ENCODE peak calls at places on chromosomes 16 and 17, in four cellular contexts. One of them, this sample, is unnamed.
A peak's percentile ranks its signal among the peaks of the same experiment; 100 is the strongest.

GRCh38 chr17:47884905-47885735 is 10.9 kb upstream of the SP2 start:
- DNase-seq in cardiac muscle cell: no peak
- DNase-seq in kidney epithelial cell: no peak
- DNase-seq in heart left ventricle: no peak
- DNase-seq in this sample: no peak

GRCh38 chr17:66357037-66357436 is 54.6 kb downstream of the PRKCA start:
- DNase-seq in cardiac muscle cell: no peak
- DNase-seq in kidney epithelial cell: no peak
- DNase-seq in heart left ventricle: no peak
- DNase-seq in this sample: no peak

GRCh38 chr17:80475949-80476876 is at the start of gene NPTX1:
- DNase-seq in cardiac muscle cell: peak; percentile 15
- DNase-seq in kidney epithelial cell: no peak
- DNase-seq in heart left ventricle: no peak
- DNase-seq in this sample: no peak

GRCh38 chr17:68987966-68988365 is 32.8 kb upstream of the ABCA8 start:
- DNase-seq in cardiac muscle cell: no peak
- DNase-seq in kidney epithelial cell: no peak
- DNase-seq in heart left ventricle: no peak
- DNase-seq in this sample: no peak

GRCh38 chr16:12896562-12896961 is 4.8 kb upstream of the SHISA9 start:
- DNase-seq in cardiac muscle cell: no peak
- DNase-seq in kidney epithelial cell: no peak
- DNase-seq in heart left ventricle: no peak
- DNase-seq in this sample: peak; percentile 10

GRCh38 chr16:66028505-66029216 is 337.8 kb upstream of the CDH5 start:
- DNase-seq in cardiac muscle cell: peak; percentile 78
- DNase-seq in kidney epithelial cell: no peak
- DNase-seq in heart left ventricle: no peak
- DNase-seq in this sample: peak; percentile 44

GRCh38 chr16:69693916-69694315 is 32.4 kb downstream of the NQO1 start:
- DNase-seq in cardiac muscle cell: peak; percentile 6
- DNase-seq in kidney epithelial cell: no peak
- DNase-seq in heart left ventricle: no peak
- DNase-seq in this sample: no peak

GRCh38 chr16:77273-77806 is 685 bp upstream of the MPG start:
- DNase-seq in cardiac muscle cell: peak; percentile 83
- DNase-seq in kidney epithelial cell: no peak
- DNase-seq in heart left ventricle: peak; percentile 75
- DNase-seq in this sample: peak; percentile 30

GRCh38 chr16:27822529-27823437 is 240.7 kb downstream of the GSG1L start:
- DNase-seq in cardiac muscle cell: no peak
- DNase-seq in kidney epithelial cell: no peak
- DNase-seq in heart left ventricle: no peak
- DNase-seq in this sample: no peak

GRCh38 chr16:74984194-74984669 is 691 bp downstream of the WDR59 start:
- DNase-seq in cardiac muscle cell: peak; percentile 38
- DNase-seq in kidney epithelial cell: no peak
- DNase-seq in heart left ventricle: no peak
- DNase-seq in this sample: peak; percentile 16

GRCh38 chr17:64786337-64786736 is 124.2 kb upstream of the SMURF2 start:
- DNase-seq in cardiac muscle cell: no peak
- DNase-seq in kidney epithelial cell: no peak
- DNase-seq in heart left ventricle: no peak
- DNase-seq in this sample: peak; percentile 55

GRCh38 chr17:302300-302698 is 50.3 kb downstream of the RPH3AL start:
- DNase-seq in cardiac muscle cell: no peak
- DNase-seq in kidney epithelial cell: no peak
- DNase-seq in heart left ventricle: peak; percentile 47
- DNase-seq in this sample: no peak

GRCh38 chr17:82836823-82837357 is 2.9 kb downstream of the ZNF750 start:
- DNase-seq in cardiac muscle cell: no peak
- DNase-seq in kidney epithelial cell: no peak
- DNase-seq in heart left ventricle: no peak
- DNase-seq in this sample: peak; percentile 34

GRCh38 chr16:49010396-49010795 is 271.2 kb downstream of the CBLN1 start:
- DNase-seq in cardiac muscle cell: no peak
- DNase-seq in kidney epithelial cell: no peak
- DNase-seq in heart left ventricle: no peak
- DNase-seq in this sample: no peak

GRCh38 chr17:17032131-17032692 is 10.0 kb upstream of the MPRIP start:
- DNase-seq in cardiac muscle cell: peak; percentile 79
- DNase-seq in kidney epithelial cell: no peak
- DNase-seq in heart left ventricle: peak; percentile 76
- DNase-seq in this sample: peak; percentile 86

GRCh38 chr17:82876602-82877391 is 37.0 kb upstream of the ZNF750 start:
- DNase-seq in cardiac muscle cell: peak; percentile 81
- DNase-seq in kidney epithelial cell: no peak
- DNase-seq in heart left ventricle: peak; percentile 91
- DNase-seq in this sample: peak; percentile 80

GRCh38 chr16:50309156-50309526 is 42.8 kb downstream of the ADCY7 start:
- DNase-seq in cardiac muscle cell: no peak
- DNase-seq in kidney epithelial cell: no peak
- DNase-seq in heart left ventricle: no peak
- DNase-seq in this sample: no peak

GRCh38 chr16:19005561-19006445 is 22.1 kb downstream of the TMC7 start:
- DNase-seq in cardiac muscle cell: no peak
- DNase-seq in kidney epithelial cell: no peak
- DNase-seq in heart left ventricle: peak; percentile 74
- DNase-seq in this sample: peak; percentile 97

GRCh38 chr16:2427526-2427925 is 1.7 kb upstream of the CCNF start:
- DNase-seq in cardiac muscle cell: no peak
- DNase-seq in kidney epithelial cell: no peak
- DNase-seq in heart left ventricle: no peak
- DNase-seq in this sample: no peak

DNA sequence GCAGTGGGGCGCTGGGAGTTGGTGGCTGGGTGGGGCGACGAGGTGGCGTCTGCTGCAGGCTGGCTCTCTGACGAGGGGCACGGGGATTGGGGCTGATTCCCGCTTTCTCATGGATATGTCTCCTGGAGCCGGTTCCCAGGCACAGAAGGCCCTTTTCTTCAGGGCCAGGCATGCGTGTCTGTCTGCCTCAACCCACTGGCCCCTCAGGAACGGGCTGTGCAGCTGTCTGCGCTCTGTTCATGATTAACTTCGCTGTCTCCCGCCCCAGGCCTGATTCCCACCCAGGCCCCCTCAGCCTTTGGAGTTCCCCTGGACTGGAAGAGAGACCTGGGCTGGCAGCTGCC is 53.1 kb downstream of the RAP1GAP2 start:
- DNase-seq in cardiac muscle cell: no peak
- DNase-seq in kidney epithelial cell: peak; percentile 88
- DNase-seq in heart left ventricle: no peak
- DNase-seq in this sample: no peak
- TF ChIP-seq CTCF in cardiac muscle cell: no peak
- TF ChIP-seq CTCF in kidney epithelial cell: no peak
- TF ChIP-seq CTCF in heart left ventricle: no peak
- TF ChIP-seq CTCF in this sample: no peak

GRCh38 chr16:83715217-83715920 is 92.4 kb upstream of the HSBP1 start:
- DNase-seq in cardiac muscle cell: no peak
- DNase-seq in kidney epithelial cell: no peak
- DNase-seq in heart left ventricle: no peak
- DNase-seq in this sample: no peak
- H3K36me3 ChIP-seq in cardiac muscle cell: no peaks in the 10 kb centered on the region
- H3K36me3 ChIP-seq in kidney epithelial cell: no peaks in the 10 kb centered on the region
- H3K36me3 ChIP-seq in heart left ventricle: no peaks in the 10 kb centered on the region
- H3K36me3 ChIP-seq in this sample: no peaks in the 10 kb centered on the region

DNA sequence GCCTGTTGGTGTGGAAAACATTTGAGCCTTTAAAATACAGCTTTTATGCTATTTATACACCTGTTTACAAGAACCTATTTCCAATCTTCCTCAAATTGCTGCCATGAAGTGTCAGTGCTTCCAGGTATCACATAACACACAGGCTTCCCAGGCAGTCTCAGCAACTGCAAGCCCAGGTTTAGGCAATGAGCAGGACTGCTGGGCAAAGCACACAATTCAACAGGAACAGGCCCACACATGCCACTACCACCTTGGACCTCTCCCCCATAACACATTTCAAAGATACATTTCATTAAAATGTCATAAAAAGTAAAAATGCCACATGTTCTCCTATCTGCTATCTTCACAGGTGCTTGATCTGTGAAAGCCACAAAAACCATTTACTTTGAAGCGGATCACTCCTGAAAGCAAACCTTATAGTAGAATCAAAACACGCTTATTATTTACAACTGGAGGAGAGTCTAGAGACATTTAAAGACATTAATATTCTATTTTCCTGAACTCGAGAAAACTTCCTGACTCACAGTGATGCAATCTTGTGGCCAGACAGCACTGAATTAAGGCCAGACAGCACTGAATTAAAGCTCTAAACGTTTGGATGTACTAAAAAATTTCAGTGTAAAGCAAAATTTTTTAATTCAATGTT is 31.5 kb downstream of the ANKFY1 start:
- DNase-seq in cardiac muscle cell: peak; percentile 76
- DNase-seq in kidney epithelial cell: no peak
- DNase-seq in heart left ventricle: no peak
- DNase-seq in this sample: peak; percentile 75
- H3K4me3 ChIP-seq in cardiac muscle cell: no peak overlapping the region
- H3K4me3 ChIP-seq in kidney epithelial cell: no peak overlapping the region
- H3K4me3 ChIP-seq in heart left ventricle: no peak overlapping the region
- H3K4me3 ChIP-seq in this sample: no peak overlapping the region

DNA sequence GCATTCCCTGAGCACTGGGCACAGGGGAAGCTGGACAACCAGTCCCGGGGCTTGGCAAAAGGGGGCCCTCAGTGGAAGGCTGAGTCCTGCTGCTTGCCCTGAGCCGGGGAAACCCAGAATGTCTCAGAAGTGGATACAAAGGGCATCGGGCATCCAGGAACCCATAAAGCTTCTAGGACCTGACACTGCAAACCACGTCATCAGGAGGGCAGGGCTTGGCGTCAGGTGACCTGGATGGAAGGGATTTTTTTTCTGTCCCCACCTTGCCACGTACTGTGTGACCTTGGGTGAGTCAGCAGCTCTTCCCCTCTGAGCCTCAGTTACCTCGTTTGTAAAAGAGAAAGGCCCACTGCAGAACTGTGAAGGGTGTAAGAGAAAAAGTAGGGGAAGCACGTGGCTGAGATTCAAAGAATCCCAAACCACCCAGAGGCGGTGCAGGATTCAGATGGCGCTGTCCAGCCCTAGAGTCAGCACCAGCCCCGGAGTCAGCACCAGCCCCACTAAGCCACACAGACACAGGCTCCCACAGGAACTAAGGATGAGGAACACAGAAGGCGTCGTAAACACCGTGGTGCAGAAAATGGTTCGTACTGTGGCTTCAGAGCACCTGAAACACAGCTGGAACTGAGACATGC is 53.7 kb downstream of the C16orf95 start:
- DNase-seq in cardiac muscle cell: no peak
- DNase-seq in kidney epithelial cell: no peak
- DNase-seq in heart left ventricle: no peak
- DNase-seq in this sample: no peak
- TF ChIP-seq CTCF in cardiac muscle cell: no peak
- TF ChIP-seq CTCF in kidney epithelial cell: no peak
- TF ChIP-seq CTCF in heart left ventricle: no peak
- TF ChIP-seq CTCF in this sample: no peak

GRCh38 chr16:3486506-3487215 is 8.6 kb downstream of the C16orf90 start:
- DNase-seq in cardiac muscle cell: no peak
- DNase-seq in kidney epithelial cell: no peak
- DNase-seq in heart left ventricle: no peak
- DNase-seq in this sample: no peak
- H3K36me3 ChIP-seq in cardiac muscle cell: peaks cover 13% of the 10 kb centered on the region
- H3K36me3 ChIP-seq in kidney epithelial cell: peaks cover 5% of the 10 kb centered on the region
- H3K36me3 ChIP-seq in heart left ventricle: peaks cover 60% of the 10 kb centered on the region
- H3K36me3 ChIP-seq in this sample: peaks cover 30% of the 10 kb centered on the region

DNA sequence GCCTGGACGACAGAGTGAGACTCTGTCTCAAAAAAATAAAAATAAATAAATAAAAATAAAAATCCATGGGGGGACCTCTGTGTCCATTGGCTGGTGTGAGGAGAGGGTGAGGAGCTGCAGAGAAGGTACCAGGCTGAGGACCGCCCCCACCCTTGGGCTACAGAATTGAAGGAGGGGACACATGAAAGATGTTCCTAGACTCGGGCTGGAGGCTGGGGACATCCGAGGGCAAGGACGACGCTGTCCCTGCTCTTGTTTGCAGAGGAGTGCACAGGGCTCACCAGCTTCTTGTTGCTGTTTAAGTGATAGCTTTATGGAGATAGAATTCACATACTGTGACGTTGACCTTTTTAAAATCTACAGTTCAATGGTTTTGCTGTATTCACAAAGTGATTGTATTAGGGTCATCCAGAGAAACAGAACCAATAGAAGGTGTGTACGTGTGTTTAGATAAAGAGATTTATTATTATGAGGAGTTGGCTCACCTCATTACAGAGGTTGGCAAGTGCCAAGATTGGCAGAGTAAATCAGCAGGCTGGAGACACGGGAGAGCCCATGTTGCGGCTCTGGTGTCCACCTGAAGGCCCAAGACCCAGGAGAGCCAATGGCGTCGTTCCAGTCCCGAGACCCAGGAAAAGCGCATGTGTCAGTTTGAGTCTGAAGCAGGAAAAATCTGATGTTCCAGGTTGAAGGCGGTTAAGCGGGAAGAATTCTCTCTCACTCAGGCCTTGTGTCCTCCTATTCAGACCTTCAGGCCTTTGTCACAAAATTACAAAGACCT is 320.7 kb downstream of the SEC14L1 start:
- DNase-seq in cardiac muscle cell: no peak
- DNase-seq in kidney epithelial cell: no peak
- DNase-seq in heart left ventricle: no peak
- DNase-seq in this sample: no peak
- H3K4me3 ChIP-seq in cardiac muscle cell: no peak overlapping the region
- H3K4me3 ChIP-seq in kidney epithelial cell: no peak overlapping the region
- H3K4me3 ChIP-seq in heart left ventricle: no peak overlapping the region
- H3K4me3 ChIP-seq in this sample: no peak overlapping the region

GRCh38 chr17:7328840-7329359 is at the start of gene NEURL4:
- DNase-seq in cardiac muscle cell: peak; percentile 27
- DNase-seq in kidney epithelial cell: no peak
- DNase-seq in heart left ventricle: no peak
- DNase-seq in this sample: no peak
- TF ChIP-seq CTCF in cardiac muscle cell: no peak
- TF ChIP-seq CTCF in kidney epithelial cell: peak; percentile 1
- TF ChIP-seq CTCF in heart left ventricle: no peak
- TF ChIP-seq CTCF in this sample: peak; percentile 1

GRCh38 chr16:84071151-84071550 is 28.6 kb upstream of the SLC38A8 start:
- DNase-seq in cardiac muscle cell: no peak
- DNase-seq in kidney epithelial cell: no peak
- DNase-seq in heart left ventricle: no peak
- DNase-seq in this sample: no peak
- H3K36me3 ChIP-seq in cardiac muscle cell: peaks cover 66% of the 10 kb centered on the region
- H3K36me3 ChIP-seq in kidney epithelial cell: peaks cover 10% of the 10 kb centered on the region
- H3K36me3 ChIP-seq in heart left ventricle: peaks cover 100% of the 10 kb centered on the region
- H3K36me3 ChIP-seq in this sample: peaks cover 20% of the 10 kb centered on the region

DNA sequence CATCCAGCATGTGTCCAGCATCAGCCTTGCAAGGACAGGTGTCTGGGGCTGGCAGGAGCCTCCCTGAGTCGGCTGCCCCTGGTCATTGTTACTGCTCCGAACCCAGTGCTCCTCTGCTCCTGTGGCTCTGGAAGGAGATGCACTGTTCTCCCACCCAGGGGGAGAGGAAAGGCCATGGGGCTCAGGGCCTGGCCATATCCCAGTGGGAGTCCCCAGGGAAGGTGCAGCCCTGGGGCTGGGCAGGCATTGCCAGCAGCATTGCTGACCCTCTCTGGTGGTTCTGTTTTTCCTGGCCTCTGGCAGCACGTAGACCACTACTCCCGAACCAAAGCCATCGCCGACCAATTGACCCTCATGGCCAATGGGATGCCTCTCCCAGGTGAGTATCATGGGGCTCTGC is 9.6 kb downstream of the SDR42E2 start:
- DNase-seq in cardiac muscle cell: no peak
- DNase-seq in kidney epithelial cell: no peak
- DNase-seq in heart left ventricle: no peak
- DNase-seq in this sample: no peak
- H3K4me3 ChIP-seq in cardiac muscle cell: no peak overlapping the region
- H3K4me3 ChIP-seq in kidney epithelial cell: no peak overlapping the region
- H3K4me3 ChIP-seq in heart left ventricle: no peak overlapping the region
- H3K4me3 ChIP-seq in this sample: no peak overlapping the region